ENCODE peak calls at places on chromosomes 11 and 22, in five cellular contexts. One of them, this sample, is unnamed.
A peak's percentile ranks its signal among the peaks of the same experiment; 100 is the strongest.

GRCh38 chr11:117879516-117880480 is 3.3 kb upstream of the FXYD6 start:
- DNase-seq in small intestine: no peak
- DNase-seq in heart left ventricle: no peak
- DNase-seq in neural progenitor cell: no peak
- DNase-seq in left lung: no peak
- DNase-seq in this sample: no peak

GRCh38 chr11:6667733-6668374 is 12.2 kb upstream of the DCHS1 start:
- DNase-seq in small intestine: peak; percentile 38
- DNase-seq in heart left ventricle: no peak
- DNase-seq in neural progenitor cell: peak; percentile 27
- DNase-seq in left lung: no peak
- DNase-seq in this sample: no peak

GRCh38 chr11:95337175-95337957 is 106.4 kb upstream of the SESN3 start:
- DNase-seq in small intestine: peak; percentile 7
- DNase-seq in heart left ventricle: peak; percentile 74
- DNase-seq in neural progenitor cell: peak; percentile 90
- DNase-seq in left lung: peak; percentile 59
- DNase-seq in this sample: peak; percentile 68

GRCh38 chr11:74004694-74005615 is 3.9 kb downstream of the UCP3 start:
- DNase-seq in small intestine: peak; percentile 86
- DNase-seq in heart left ventricle: no peak
- DNase-seq in neural progenitor cell: no peak
- DNase-seq in left lung: no peak
- DNase-seq in this sample: no peak

GRCh38 chr11:65555693-65556231 is 2.4 kb downstream of the LTBP3 start:
- DNase-seq in small intestine: no peak
- DNase-seq in heart left ventricle: peak; percentile 70
- DNase-seq in neural progenitor cell: no peak
- DNase-seq in left lung: no peak
- DNase-seq in this sample: no peak

GRCh38 chr11:9692696-9693095 is 28.8 kb downstream of the SWAP70 start:
- DNase-seq in small intestine: peak; percentile 21
- DNase-seq in heart left ventricle: no peak
- DNase-seq in neural progenitor cell: no peak
- DNase-seq in left lung: no peak
- DNase-seq in this sample: no peak

GRCh38 chr11:46361283-46362145 is 14.3 kb downstream of the DGKZ start:
- DNase-seq in small intestine: no peak
- DNase-seq in heart left ventricle: peak; percentile 86
- DNase-seq in neural progenitor cell: no peak
- DNase-seq in left lung: peak; percentile 78
- DNase-seq in this sample: peak; percentile 83

GRCh38 chr11:67272327-67273259 is 6.3 kb downstream of the GRK2 start:
- DNase-seq in small intestine: no peak
- DNase-seq in heart left ventricle: peak; percentile 23
- DNase-seq in neural progenitor cell: no peak
- DNase-seq in left lung: peak; percentile 32
- DNase-seq in this sample: peak; percentile 48

GRCh38 chr11:114317738-114318137 is 21.5 kb downstream of the NNMT start:
- DNase-seq in small intestine: no peak
- DNase-seq in heart left ventricle: peak; percentile 60
- DNase-seq in neural progenitor cell: peak; percentile 82
- DNase-seq in left lung: no peak
- DNase-seq in this sample: no peak

GRCh38 chr11:28736256-28736655 is 628.1 kb downstream of the METTL15 start:
- DNase-seq in small intestine: no peak
- DNase-seq in heart left ventricle: no peak
- DNase-seq in neural progenitor cell: no peak
- DNase-seq in left lung: no peak
- DNase-seq in this sample: no peak

GRCh38 chr11:10004526-10005113 is 289.4 kb downstream of the SBF2 start:
- DNase-seq in small intestine: no peak
- DNase-seq in heart left ventricle: no peak
- DNase-seq in neural progenitor cell: no peak
- DNase-seq in left lung: no peak
- DNase-seq in this sample: no peak

GRCh38 chr22:19480173-19480568 is 451 bp downstream of the CDC45 start:
- DNase-seq in small intestine: no peak
- DNase-seq in heart left ventricle: no peak
- DNase-seq in neural progenitor cell: no peak
- DNase-seq in left lung: no peak
- DNase-seq in this sample: no peak

GRCh38 chr11:74257934-74258553 is 53.4 kb downstream of the P4HA3 start:
- DNase-seq in small intestine: no peak
- DNase-seq in heart left ventricle: peak; percentile 51
- DNase-seq in neural progenitor cell: no peak
- DNase-seq in left lung: peak; percentile 40
- DNase-seq in this sample: no peak

GRCh38 chr11:59708537-59708936 is 5.1 kb downstream of the OR10V1 start:
- DNase-seq in small intestine: no peak
- DNase-seq in heart left ventricle: no peak
- DNase-seq in neural progenitor cell: no peak
- DNase-seq in left lung: no peak
- DNase-seq in this sample: no peak

DNA sequence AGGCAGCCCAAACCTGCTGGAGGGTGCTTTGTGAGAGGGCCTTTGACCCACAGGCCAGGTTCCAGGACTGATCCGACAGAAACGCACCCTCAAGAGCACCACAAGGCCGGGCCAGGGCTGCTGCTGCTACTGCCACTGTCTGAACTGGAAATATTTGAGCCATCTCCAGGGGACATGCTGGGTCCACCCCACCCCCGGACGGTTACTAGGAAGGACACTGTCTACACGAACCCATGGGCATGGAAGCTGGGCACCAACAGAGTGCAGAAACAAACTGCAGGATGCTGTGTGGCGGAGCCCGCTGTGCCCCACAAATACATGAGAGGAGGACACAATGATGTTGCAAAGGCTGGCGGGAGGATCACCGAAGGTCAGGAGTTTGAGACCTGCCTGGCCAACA is 283.7 kb downstream of the CTTN start:
- DNase-seq in small intestine: no peak
- DNase-seq in heart left ventricle: no peak
- DNase-seq in neural progenitor cell: no peak
- DNase-seq in left lung: no peak
- DNase-seq in this sample: peak; percentile 35
- H3K9me3 ChIP-seq in small intestine: no peaks in the 10 kb centered on the region
- H3K9me3 ChIP-seq in heart left ventricle: no peaks in the 10 kb centered on the region
- H3K9me3 ChIP-seq in neural progenitor cell: no peaks in the 10 kb centered on the region
- H3K9me3 ChIP-seq in left lung: no peaks in the 10 kb centered on the region
- H3K9me3 ChIP-seq in this sample: no peaks in the 10 kb centered on the region

GRCh38 chr22:37498289-37498909 is 12.2 kb upstream of the MFNG start:
- DNase-seq in small intestine: peak; percentile 60
- DNase-seq in heart left ventricle: no peak
- DNase-seq in neural progenitor cell: peak; percentile 89
- DNase-seq in left lung: no peak
- DNase-seq in this sample: no peak
- H3K27me3 ChIP-seq in small intestine: no peaks in the 10 kb centered on the region
- H3K27me3 ChIP-seq in heart left ventricle: no peaks in the 10 kb centered on the region
- H3K27me3 ChIP-seq in neural progenitor cell: no peaks in the 10 kb centered on the region
- H3K27me3 ChIP-seq in left lung: no peaks in the 10 kb centered on the region
- H3K27me3 ChIP-seq in this sample: no peaks in the 10 kb centered on the region

GRCh38 chr11:134610116-134610910 is 198.3 kb upstream of the B3GAT1 start:
- DNase-seq in small intestine: no peak
- DNase-seq in heart left ventricle: no peak
- DNase-seq in neural progenitor cell: no peak
- DNase-seq in left lung: no peak
- DNase-seq in this sample: no peak
- H3K9me3 ChIP-seq in small intestine: no peaks in the 10 kb centered on the region
- H3K9me3 ChIP-seq in heart left ventricle: no peaks in the 10 kb centered on the region
- H3K9me3 ChIP-seq in neural progenitor cell: no peaks in the 10 kb centered on the region
- H3K9me3 ChIP-seq in left lung: no peaks in the 10 kb centered on the region
- H3K9me3 ChIP-seq in this sample: no peaks in the 10 kb centered on the region

DNA sequence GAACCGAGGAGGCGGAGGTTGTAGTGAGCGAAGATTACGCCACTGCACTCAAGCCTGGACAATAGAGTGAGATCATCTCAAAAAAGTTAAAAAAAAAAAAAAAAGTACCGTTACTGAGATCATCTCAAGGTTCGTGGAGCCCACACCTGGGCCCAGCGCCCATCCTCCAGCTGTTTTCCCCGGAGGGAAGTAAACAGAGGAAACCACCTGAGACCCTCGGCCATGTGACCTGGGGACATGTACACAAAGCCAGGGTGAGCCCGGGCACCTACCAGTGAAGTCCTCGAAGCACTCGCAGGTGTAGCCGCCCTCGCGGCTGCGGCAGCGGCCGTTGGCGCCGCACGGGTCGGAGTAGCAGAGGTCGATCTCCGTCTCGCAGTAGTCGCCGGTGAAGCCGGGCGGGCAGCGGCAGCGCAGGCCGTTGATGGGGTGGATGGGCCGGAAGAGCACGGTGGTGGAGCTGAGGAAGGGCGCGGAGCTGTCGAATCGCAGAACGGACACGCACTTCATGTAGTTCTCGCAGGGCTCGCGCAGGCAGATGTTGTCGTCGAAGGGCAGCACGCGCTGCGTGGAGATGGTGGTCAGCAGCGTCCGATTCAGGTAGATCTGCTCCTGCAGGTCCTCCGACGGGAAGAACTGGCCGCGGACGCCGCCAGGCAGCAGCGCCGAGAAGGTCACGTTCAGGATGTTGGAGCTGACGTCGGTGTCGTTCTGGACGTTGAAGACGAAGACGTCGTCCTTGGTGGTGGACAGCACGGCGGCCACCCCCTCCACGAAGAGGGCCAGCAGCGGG is 73.8 kb downstream of the CELSR1 start:
- DNase-seq in small intestine: no peak
- DNase-seq in heart left ventricle: no peak
- DNase-seq in neural progenitor cell: no peak
- DNase-seq in left lung: no peak
- DNase-seq in this sample: peak; percentile 41
- H3K27me3 ChIP-seq in small intestine: no peaks in the 10 kb centered on the region
- H3K27me3 ChIP-seq in heart left ventricle: no peaks in the 10 kb centered on the region
- H3K27me3 ChIP-seq in neural progenitor cell: no peaks in the 10 kb centered on the region
- H3K27me3 ChIP-seq in left lung: peaks cover 4% of the 10 kb centered on the region
- H3K27me3 ChIP-seq in this sample: no peaks in the 10 kb centered on the region

GRCh38 chr11:34898474-34898873 is 17.7 kb downstream of the APIP start:
- DNase-seq in small intestine: no peak
- DNase-seq in heart left ventricle: no peak
- DNase-seq in neural progenitor cell: no peak
- DNase-seq in left lung: no peak
- DNase-seq in this sample: no peak
- H3K9me3 ChIP-seq in small intestine: peaks cover 4% of the 10 kb centered on the region
- H3K9me3 ChIP-seq in heart left ventricle: peaks cover 22% of the 10 kb centered on the region
- H3K9me3 ChIP-seq in neural progenitor cell: peaks cover 16% of the 10 kb centered on the region
- H3K9me3 ChIP-seq in left lung: peaks cover 4% of the 10 kb centered on the region
- H3K9me3 ChIP-seq in this sample: peaks cover 36% of the 10 kb centered on the region

GRCh38 chr22:37503850-37504249 is 15.4 kb downstream of the CARD10 start:
- DNase-seq in small intestine: peak; percentile 92
- DNase-seq in heart left ventricle: no peak
- DNase-seq in neural progenitor cell: no peak
- DNase-seq in left lung: no peak
- DNase-seq in this sample: no peak

GRCh38 chr22:37501610-37502341 is 15.6 kb upstream of the MFNG start:
- DNase-seq in small intestine: peak; percentile 99
- DNase-seq in heart left ventricle: peak; percentile 87
- DNase-seq in neural progenitor cell: no peak
- DNase-seq in left lung: peak; percentile 82
- DNase-seq in this sample: peak; percentile 70

GRCh38 chr22:37502342-37503182 is 16.4 kb upstream of the MFNG start:
- DNase-seq in small intestine: peak; percentile 99
- DNase-seq in heart left ventricle: no peak
- DNase-seq in neural progenitor cell: no peak
- DNase-seq in left lung: peak; percentile 86
- DNase-seq in this sample: peak; percentile 86

GRCh38 chr22:37504964-37505363 is 14.3 kb downstream of the CARD10 start:
- DNase-seq in small intestine: no peak
- DNase-seq in heart left ventricle: no peak
- DNase-seq in neural progenitor cell: no peak
- DNase-seq in left lung: no peak
- DNase-seq in this sample: no peak

DNA sequence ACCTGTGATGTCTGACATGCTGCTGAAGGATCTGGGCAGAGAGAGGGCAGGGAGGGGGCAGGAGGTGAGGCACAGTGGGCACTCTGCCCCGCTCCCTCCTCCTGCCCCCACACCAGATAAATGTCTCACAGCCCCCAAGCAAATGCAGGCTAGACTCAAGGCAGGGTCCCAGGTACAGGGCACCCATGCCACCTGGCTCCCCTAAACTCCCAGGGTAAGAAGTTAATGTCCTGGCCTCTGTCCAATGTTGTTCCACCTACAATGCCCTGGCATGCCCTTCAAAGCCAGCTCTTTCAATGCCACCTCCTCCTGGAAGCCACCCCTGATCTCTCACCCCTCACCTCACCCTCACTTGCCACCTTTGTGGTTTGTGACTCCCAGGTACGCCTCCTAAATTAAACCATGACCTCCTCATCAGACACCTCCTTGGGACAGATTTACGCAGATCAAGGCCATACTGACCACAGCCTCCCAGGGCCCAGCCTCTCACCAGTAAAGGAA is 16.0 kb downstream of the CARD10 start:
- DNase-seq in small intestine: peak; percentile 43
- DNase-seq in heart left ventricle: no peak
- DNase-seq in neural progenitor cell: no peak
- DNase-seq in left lung: no peak
- DNase-seq in this sample: no peak
- H3K27me3 ChIP-seq in small intestine: no peaks in the 10 kb centered on the region
- H3K27me3 ChIP-seq in heart left ventricle: no peaks in the 10 kb centered on the region
- H3K27me3 ChIP-seq in neural progenitor cell: no peaks in the 10 kb centered on the region
- H3K27me3 ChIP-seq in left lung: no peaks in the 10 kb centered on the region
- H3K27me3 ChIP-seq in this sample: no peaks in the 10 kb centered on the region

GRCh38 chr22:48258108-48258705 is 1495.8 kb downstream of the TBC1D22A start:
- DNase-seq in small intestine: no peak
- DNase-seq in heart left ventricle: no peak
- DNase-seq in neural progenitor cell: no peak
- DNase-seq in left lung: no peak
- DNase-seq in this sample: no peak

GRCh38 chr22:48257690-48258065 is 1495.2 kb downstream of the TBC1D22A start:
- DNase-seq in small intestine: no peak
- DNase-seq in heart left ventricle: no peak
- DNase-seq in neural progenitor cell: no peak
- DNase-seq in left lung: peak; percentile 44
- DNase-seq in this sample: no peak

GRCh38 chr22:48256776-48257689 is 1494.6 kb downstream of the TBC1D22A start:
- DNase-seq in small intestine: no peak
- DNase-seq in heart left ventricle: no peak
- DNase-seq in neural progenitor cell: no peak
- DNase-seq in left lung: no peak
- DNase-seq in this sample: no peak

GRCh38 chr22:48259991-48260670 is 1497.7 kb downstream of the TBC1D22A start:
- DNase-seq in small intestine: no peak
- DNase-seq in heart left ventricle: no peak
- DNase-seq in neural progenitor cell: no peak
- DNase-seq in left lung: no peak
- DNase-seq in this sample: no peak

GRCh38 chr22:48258841-48259240 is 1496.4 kb downstream of the TBC1D22A start:
- DNase-seq in small intestine: no peak
- DNase-seq in heart left ventricle: no peak
- DNase-seq in neural progenitor cell: no peak
- DNase-seq in left lung: no peak
- DNase-seq in this sample: no peak
- H3K9me3 ChIP-seq in small intestine: no peaks in the 10 kb centered on the region
- H3K9me3 ChIP-seq in heart left ventricle: no peaks in the 10 kb centered on the region
- H3K9me3 ChIP-seq in neural progenitor cell: no peaks in the 10 kb centered on the region
- H3K9me3 ChIP-seq in left lung: no peaks in the 10 kb centered on the region
- H3K9me3 ChIP-seq in this sample: no peaks in the 10 kb centered on the region

GRCh38 chr11:19555266-19555665 is 157.4 kb upstream of the NAV2 start:
- DNase-seq in small intestine: peak; percentile 66
- DNase-seq in heart left ventricle: no peak
- DNase-seq in neural progenitor cell: no peak
- DNase-seq in left lung: no peak
- DNase-seq in this sample: no peak
- H3K27me3 ChIP-seq in small intestine: peaks cover 2% of the 10 kb centered on the region
- H3K27me3 ChIP-seq in heart left ventricle: no peaks in the 10 kb centered on the region
- H3K27me3 ChIP-seq in neural progenitor cell: no peaks in the 10 kb centered on the region
- H3K27me3 ChIP-seq in left lung: peaks cover 5% of the 10 kb centered on the region
- H3K27me3 ChIP-seq in this sample: no peaks in the 10 kb centered on the region

GRCh38 chr22:48592488-48592887 is 1235.2 kb downstream of the BRD1 start:
- DNase-seq in small intestine: no peak
- DNase-seq in heart left ventricle: no peak
- DNase-seq in neural progenitor cell: no peak
- DNase-seq in left lung: no peak
- DNase-seq in this sample: no peak
- H3K9me3 ChIP-seq in small intestine: no peaks in the 10 kb centered on the region
- H3K9me3 ChIP-seq in heart left ventricle: no peaks in the 10 kb centered on the region
- H3K9me3 ChIP-seq in neural progenitor cell: no peaks in the 10 kb centered on the region
- H3K9me3 ChIP-seq in left lung: no peaks in the 10 kb centered on the region
- H3K9me3 ChIP-seq in this sample: no peaks in the 10 kb centered on the region